ENCODE peak calls at places on chromosomes 12 and 14, in eight cellular contexts. Q is gastrocnemius medialis, G is uterus, L is breast epithelium, X is IMR-90, J is tibial nerve, R is esophagus squamous epithelium, S is A549. I is an unnamed sample.

GRCh38 chr14:104436741-104437701 is 142.5 kb upstream of the C14orf180 start:
- DNase-seq in Q (no peak), G (no peak), L (no peak), X (no peak), J (peak; percentile 3), R (no peak), S (no peak), I (no peak)

GRCh38 chr12:29544428-29545101 is 47.1 kb upstream of the OVCH1 start:
- DNase-seq in Q (no peak), G (no peak), L (no peak), X (no peak), J (no peak), R (no peak), S (no peak), I (no peak)

GRCh38 chr12:104187446-104188155 is 28.0 kb upstream of the TXNRD1 start:
- DNase-seq in Q (no peak), G (no peak), L (no peak), X (no peak), J (no peak), R (no peak), S (no peak), I (peak; percentile 66)

GRCh38 chr14:35121887-35122695 is at the start of the genes PPP2R3C and PRORP:
- DNase-seq in Q (peak; percentile 93), G (peak; percentile 84), L (peak; percentile 84), X (peak; percentile 94), J (peak; percentile 86), R (peak; percentile 67), S (peak; percentile 74), I (peak; percentile 98)

GRCh38 chr12:66304296-66304915 is 2.1 kb downstream of the HELB start:
- DNase-seq in Q (no peak), G (no peak), L (no peak), X (no peak), J (no peak), R (no peak), S (no peak), I (no peak)

GRCh38 chr12:49612210-49612609 is 6.8 kb upstream of the FAM186B start:
- DNase-seq in Q (no peak), G (no peak), L (no peak), X (no peak), J (no peak), R (no peak), S (no peak), I (no peak)

GRCh38 chr12:12720052-12720451 is 2.9 kb downstream of the CDKN1B start:
- DNase-seq in Q (no peak), G (no peak), L (no peak), X (no peak), J (no peak), R (no peak), S (no peak), I (no peak)

GRCh38 chr12:132375747-132376463 is 46.5 kb upstream of the GALNT9 start:
- DNase-seq in Q (no peak), G (no peak), L (no peak), X (no peak), J (no peak), R (no peak), S (no peak), I (no peak)

GRCh38 chr14:104504172-104504735 is 75.3 kb upstream of the C14orf180 start:
- DNase-seq in Q (no peak), G (no peak), L (no peak), X (no peak), J (no peak), R (no peak), S (no peak), I (no peak)

GRCh38 chr12:2974560-2974971 is 15.4 kb downstream of the TEAD4 start:
- DNase-seq in Q (peak; percentile 60), G (no peak), L (no peak), X (peak; percentile 37), J (no peak), R (no peak), S (no peak), I (no peak)

GRCh38 chr14:75831971-75832370 is 149.8 kb downstream of the TGFB3 start:
- DNase-seq in Q (no peak), G (no peak), L (peak; percentile 67), X (peak; percentile 59), J (no peak), R (no peak), S (no peak), I (no peak)

DNA sequence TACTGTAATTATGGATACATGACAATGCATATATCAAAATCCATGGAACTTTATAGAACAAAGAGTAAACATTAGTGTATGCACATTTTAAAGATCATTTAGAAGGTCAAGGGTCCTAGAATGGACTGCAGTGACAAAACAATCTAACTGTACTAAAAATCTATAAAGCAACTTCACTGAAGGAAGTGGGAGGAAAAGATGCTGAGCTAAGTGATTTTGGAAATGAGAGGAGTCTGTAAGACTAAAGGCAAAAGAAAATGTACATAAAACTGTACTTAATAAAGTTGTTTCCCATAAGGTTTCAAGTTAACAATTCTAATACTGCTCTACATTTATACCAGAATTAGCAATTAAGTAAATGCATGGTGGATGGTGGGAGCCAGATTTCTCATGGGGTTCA is 46.9 kb upstream of the HIF1A start:
- DNase-seq in Q (no peak), G (no peak), L (no peak), X (no peak), J (no peak), R (no peak), S (no peak), I (no peak)
- TF ChIP-seq POLR2A in Q (no peak), G (no peak), L (no peak), X (no peak), J (no peak), R (no peak), S (no peak), I (no peak)

GRCh38 chr12:65184858-65185229 is 15.5 kb downstream of the LEMD3 start:
- DNase-seq in Q (no peak), G (no peak), L (no peak), X (no peak), J (no peak), R (no peak), S (no peak), I (no peak)
- H3K4me3 ChIP-seq in Q (no peak overlapping the region), G (no peak overlapping the region), L (no peak overlapping the region), X (no peak overlapping the region), J (no peak overlapping the region), R (no peak overlapping the region), S (no peak overlapping the region), I (no peak overlapping the region)

DNA sequence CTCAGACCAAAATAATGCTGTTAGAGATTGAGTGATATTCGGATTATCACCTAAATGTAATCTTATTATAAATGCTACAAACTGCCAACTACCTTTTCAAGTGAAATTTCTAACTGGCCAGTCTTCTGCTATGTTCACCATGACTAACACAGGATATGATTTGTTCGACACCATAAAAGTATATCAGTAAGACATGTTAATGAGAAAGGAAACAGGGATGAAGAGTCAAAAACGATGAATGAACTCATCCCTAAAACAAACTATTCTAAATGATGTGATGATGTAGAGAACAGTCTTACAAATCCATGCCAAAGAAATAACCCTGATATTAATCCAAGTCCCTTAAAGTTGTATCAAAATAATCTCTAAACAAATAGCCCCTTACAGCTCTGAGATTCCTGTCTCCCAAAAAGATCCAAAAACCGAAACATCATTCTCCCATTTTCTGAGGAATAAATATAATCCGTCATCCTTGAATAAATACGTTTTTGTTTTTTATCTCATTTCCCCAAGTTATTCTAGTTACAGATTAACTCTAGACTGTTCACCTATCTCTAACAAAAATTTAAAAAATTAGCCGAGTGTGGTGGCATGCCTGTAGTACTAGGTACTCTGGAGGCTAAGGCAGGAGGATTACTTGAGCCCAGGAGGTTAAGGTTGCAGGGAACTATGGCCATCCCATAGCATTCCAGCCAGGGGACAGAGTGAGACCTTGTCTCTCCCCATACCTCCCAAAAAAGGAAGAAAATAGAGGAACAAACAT is 9.1 kb downstream of the SCAF11 start:
- DNase-seq in Q (no peak), G (no peak), L (no peak), X (no peak), J (no peak), R (no peak), S (no peak), I (no peak)
- H3K4me1 ChIP-seq in Q (peaks cover 89% of the 10 kb centered on the region), G (no peaks in the 10 kb centered on the region), L (peaks cover 7% of the 10 kb centered on the region), X (peaks cover 2% of the 10 kb centered on the region), J (no peaks in the 10 kb centered on the region), R (peaks cover 4% of the 10 kb centered on the region), S (peaks cover 19% of the 10 kb centered on the region), I (peaks cover 31% of the 10 kb centered on the region)

GRCh38 chr14:60724080-60724618 is at the start of gene SIX4:
- DNase-seq in Q (peak; percentile 93), G (peak; percentile 72), L (peak; percentile 64), X (peak; percentile 92), J (peak; percentile 29), R (no peak), S (peak; percentile 81), I (peak; percentile 49)
- TF ChIP-seq POLR2A in Q (peak; percentile 84), G (peak; percentile 45), L (peak; percentile 16), X (peak; percentile 82), J (peak; percentile 15), R (no peak), S (peak; percentile 74), I (no peak)

GRCh38 chr12:51662728-51663154 is 71.7 kb downstream of the SCN8A start:
- DNase-seq in Q (no peak), G (no peak), L (no peak), X (no peak), J (no peak), R (no peak), S (no peak), I (peak; percentile 87)
- H3K4me3 ChIP-seq in Q (no peak overlapping the region), G (no peak overlapping the region), L (no peak overlapping the region), X (no peak overlapping the region), J (no peak overlapping the region), R (no peak overlapping the region), S (no peak overlapping the region), I (peak overlapping the region; percentile 37)

DNA sequence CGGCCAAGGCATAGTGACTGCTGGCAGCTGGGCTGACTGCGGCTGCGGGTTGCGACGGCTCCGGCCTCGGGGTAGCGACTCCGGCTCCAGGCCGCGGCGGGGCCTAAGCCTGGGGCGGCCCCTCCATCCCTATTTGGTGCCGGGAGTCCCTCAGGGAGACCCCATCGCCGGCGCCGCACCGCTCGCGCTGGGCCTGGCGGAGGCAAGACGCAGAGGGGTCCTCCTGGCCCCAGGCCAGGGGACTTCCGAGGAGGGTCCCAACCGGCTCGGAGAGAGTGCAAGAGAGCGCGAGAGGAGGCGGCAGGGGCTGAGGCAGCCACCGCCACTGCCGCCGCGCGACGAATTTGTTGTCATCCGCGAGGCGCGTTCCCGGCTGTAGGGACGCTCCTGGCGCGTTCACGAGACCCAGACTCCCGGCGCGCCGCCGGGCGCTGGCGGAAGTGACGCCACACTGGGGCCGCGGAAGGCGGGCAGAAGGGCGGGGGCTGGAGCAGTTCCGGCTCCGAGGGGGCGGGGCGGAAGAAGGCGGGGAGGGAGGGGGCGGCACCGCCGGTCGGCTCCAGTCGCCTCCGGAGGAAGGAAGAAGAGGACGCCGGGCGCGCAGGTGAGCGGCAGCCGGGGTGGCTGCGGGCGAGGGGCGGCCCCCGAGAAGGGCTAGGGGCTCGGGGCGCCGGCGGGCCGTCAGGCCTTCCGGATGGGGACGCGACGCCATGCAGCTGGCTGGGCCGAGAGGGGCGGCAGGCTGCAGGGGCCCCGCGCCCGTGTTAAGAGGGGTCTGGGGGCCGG is at the start of the genes ATG2B and GSKIP:
- DNase-seq in Q (peak; percentile 90), G (peak; percentile 93), L (peak; percentile 93), X (peak; percentile 85), J (peak; percentile 89), R (peak; percentile 65), S (peak; percentile 75), I (peak; percentile 98)
- H3K4me1 ChIP-seq in Q (peaks cover 30% of the 10 kb centered on the region), G (no peaks in the 10 kb centered on the region), L (peaks cover 20% of the 10 kb centered on the region), X (peaks cover 6% of the 10 kb centered on the region), J (no peaks in the 10 kb centered on the region), R (peaks cover 14% of the 10 kb centered on the region), S (peaks cover 19% of the 10 kb centered on the region), I (peaks cover 23% of the 10 kb centered on the region)

GRCh38 chr14:56210570-56210969 is 92.4 kb downstream of the PELI2 start:
- DNase-seq in Q (no peak), G (no peak), L (no peak), X (no peak), J (no peak), R (no peak), S (no peak), I (no peak)
- TF ChIP-seq POLR2A in Q (no peak), G (no peak), L (no peak), X (no peak), J (no peak), R (no peak), S (no peak), I (no peak)

GRCh38 chr12:124241776-124242528 is 52.9 kb upstream of the RFLNA start:
- DNase-seq in Q (no peak), G (no peak), L (no peak), X (no peak), J (no peak), R (no peak), S (no peak), I (no peak)
- H3K4me3 ChIP-seq in Q (no peak overlapping the region), G (no peak overlapping the region), L (no peak overlapping the region), X (no peak overlapping the region), J (no peak overlapping the region), R (no peak overlapping the region), S (no peak overlapping the region), I (no peak overlapping the region)

I was measured in right lobe of liver.